ENCODE peak calls at places on chromosomes 2 and 18, in seven cellular contexts. T, Q, X, D, E, M and R are unnamed samples.
A peak's percentile ranks its signal among the peaks of the same experiment; 100 is the strongest.

GRCh38 chr2:105518897-105519296 is 120.0 kb upstream of the FHL2 start:
- DNase-seq in X (no peak), E (peak; percentile 34), Q (no peak), M (no peak), T (no peak), D (no peak), R (no peak)

GRCh38 chr2:168002021-168002553 is 245.3 kb downstream of the STK39 start:
- DNase-seq in X (no peak), T (no peak), D (no peak), M (no peak), Q (no peak), E (peak; percentile 69), R (no peak)

GRCh38 chr2:45816273-45816672 is 164.8 kb downstream of the PRKCE start:
- DNase-seq in E (peak; percentile 30), M (no peak), D (no peak), Q (no peak), X (peak; percentile 45), T (no peak), R (no peak)

GRCh38 chr2:222978850-222979249 is 73.1 kb upstream of the KCNE4 start:
- DNase-seq in Q (no peak), E (no peak), M (no peak), T (no peak), X (no peak), D (no peak), R (no peak)

GRCh38 chr2:214169736-214170135 is 241.1 kb upstream of the VWC2L start:
- DNase-seq in X (no peak), D (no peak), Q (no peak), T (no peak), M (no peak), E (peak; percentile 50), R (no peak)

GRCh38 chr2:37635359-37636208 is 35.9 kb downstream of the CDC42EP3 start:
- DNase-seq in E (peak; percentile 97), X (no peak), Q (peak; percentile 48), T (peak; percentile 85), M (no peak), D (no peak), R (no peak)

GRCh38 chr18:46406539-46406932 is 250.5 kb downstream of the LOXHD1 start:
- DNase-seq in X (no peak), E (no peak), D (peak; percentile 54), Q (no peak), M (no peak), T (no peak), R (no peak)

GRCh38 chr18:3872651-3873050 is 422.7 kb downstream of the TGIF1 start:
- DNase-seq in E (no peak), Q (no peak), T (no peak), D (no peak), M (no peak), X (no peak), R (no peak)

GRCh38 chr2:17583166-17583565 is 42.7 kb downstream of the VSNL1 start:
- DNase-seq in M (no peak), Q (no peak), E (peak; percentile 46), X (peak; percentile 33), T (no peak), D (no peak), R (no peak)

GRCh38 chr18:9661564-9661963 is 46.5 kb upstream of the RAB31 start:
- DNase-seq in T (no peak), M (no peak), D (no peak), X (no peak), Q (no peak), E (peak; percentile 48), R (peak; percentile 2)

GRCh38 chr2:200483729-200484198 is 26.1 kb downstream of the KCTD18 start:
- DNase-seq in E (peak; percentile 47), X (peak; percentile 24), D (peak; percentile 82), T (peak; percentile 67), M (peak; percentile 32), Q (no peak), R (peak; percentile 82)

GRCh38 chr2:236870401-236870800 is 215.3 kb upstream of the COPS8 start:
- DNase-seq in M (no peak), Q (no peak), E (no peak), D (no peak), X (no peak), T (no peak), R (no peak)

GRCh38 chr2:109660046-109660860 is 46.1 kb downstream of the SOWAHC start:
- DNase-seq in Q (no peak), X (no peak), E (no peak), D (no peak), M (no peak), T (no peak), R (no peak)

GRCh38 chr2:42028571-42029148 is 19.2 kb upstream of the PKDCC start:
- DNase-seq in Q (no peak), D (no peak), X (no peak), T (no peak), E (no peak), M (no peak), R (no peak)

GRCh38 chr2:120298173-120298835 is 45.7 kb downstream of the RALB start:
- DNase-seq in E (peak; percentile 81), T (no peak), M (no peak), Q (no peak), D (no peak), X (no peak), R (no peak)

GRCh38 chr18:7637269-7637668 is 70.2 kb downstream of the PTPRM start:
- DNase-seq in D (no peak), Q (no peak), T (no peak), E (peak; percentile 54), M (no peak), X (no peak), R (no peak)

GRCh38 chr18:6553234-6553900 is 138.7 kb upstream of the L3MBTL4 start:
- DNase-seq in E (peak; percentile 11), Q (no peak), M (no peak), X (no peak), T (no peak), D (no peak), R (no peak)